ENCODE peak calls at places on chromosomes 6 and 20, in four cellular contexts. L is A549, H is Peyer's patch, I is fibroblast of lung. F is an unnamed sample.

GRCh38 chr20:36924167-36925045 is 27.1 kb downstream of the SAMHD1 start:
- DNase-seq in H (no peak), L (no peak), I (no peak), F (no peak)

GRCh38 chr6:20569000-20569610 is 34.8 kb downstream of the CDKAL1 start:
- DNase-seq in I (no peak), L (no peak), H (no peak), F (no peak)

GRCh38 chr6:37663016-37663810 is 34.5 kb downstream of the MDGA1 start:
- DNase-seq in I (peak), L (no peak), H (no peak), F (peak)

GRCh38 chr6:35519313-35520015 is 6.8 kb upstream of the TULP1 start:
- DNase-seq in I (no peak), H (no peak), L (no peak), F (no peak)

GRCh38 chr6:97422171-97422570 is 139.2 kb upstream of the MMS22L start:
- DNase-seq in I (no peak), H (no peak), L (no peak), F (no peak)

GRCh38 chr6:168596316-168596715 is 155.3 kb downstream of the SMOC2 start:
- DNase-seq in I (no peak), H (no peak), L (no peak), F (no peak)

GRCh38 chr20:49482621-49483017 is at the start of gene KCNB1:
- DNase-seq in H (no peak), L (peak), I (peak), F (no peak)

GRCh38 chr6:121799574-121799973 is 364.1 kb downstream of the GJA1 start:
- DNase-seq in H (no peak), I (no peak), L (no peak), F (no peak)

GRCh38 chr6:27902335-27903314 is 9.6 kb downstream of the OR2B2 start:
- DNase-seq in L (peak), H (peak), I (peak), F (peak)

GRCh38 chr6:20688710-20689500 is 154.6 kb downstream of the CDKAL1 start:
- DNase-seq in L (no peak), I (peak), H (no peak), F (peak)

GRCh38 chr6:42188406-42188805 is 6.3 kb downstream of the GUCA1B start:
- DNase-seq in L (no peak), H (no peak), I (no peak), F (no peak)

GRCh38 chr20:25221592-25222460 is 26.1 kb upstream of the PYGB start:
- DNase-seq in I (no peak), H (no peak), L (no peak), F (no peak)

GRCh38 chr20:38730167-38730988 is 6.1 kb downstream of the SLC32A1 start:
- DNase-seq in L (no peak), I (no peak), H (no peak), F (no peak)

GRCh38 chr6:34182751-34183531 is 37.1 kb upstream of the GRM4 start:
- DNase-seq in L (no peak), I (no peak), H (peak), F (no peak)

GRCh38 chr20:51128198-51128597 is 105.3 kb upstream of the KCNG1 start:
- DNase-seq in I (peak), L (no peak), H (no peak), F (peak)

GRCh38 chr6:14077193-14077853 is 40.2 kb upstream of the CD83 start:
- DNase-seq in I (no peak), H (no peak), L (no peak), F (no peak)

GRCh38 chr6:14079433-14079832 is 38.1 kb upstream of the CD83 start:
- DNase-seq in H (no peak), I (no peak), L (no peak), F (peak)

GRCh38 chr6:14072084-14072483 is 45.5 kb upstream of the CD83 start:
- DNase-seq in H (no peak), I (peak), L (no peak), F (no peak)

GRCh38 chr6:14070457-14070856 is 47.1 kb upstream of the CD83 start:
- DNase-seq in I (peak), L (no peak), H (no peak), F (no peak)

GRCh38 chr6:14074723-14075503 is 42.7 kb upstream of the CD83 start:
- DNase-seq in H (no peak), I (peak), L (no peak), F (no peak)
- H3K4me3 ChIP-seq in H (peak), I (peak), L (peak), F (peak)

DNA sequence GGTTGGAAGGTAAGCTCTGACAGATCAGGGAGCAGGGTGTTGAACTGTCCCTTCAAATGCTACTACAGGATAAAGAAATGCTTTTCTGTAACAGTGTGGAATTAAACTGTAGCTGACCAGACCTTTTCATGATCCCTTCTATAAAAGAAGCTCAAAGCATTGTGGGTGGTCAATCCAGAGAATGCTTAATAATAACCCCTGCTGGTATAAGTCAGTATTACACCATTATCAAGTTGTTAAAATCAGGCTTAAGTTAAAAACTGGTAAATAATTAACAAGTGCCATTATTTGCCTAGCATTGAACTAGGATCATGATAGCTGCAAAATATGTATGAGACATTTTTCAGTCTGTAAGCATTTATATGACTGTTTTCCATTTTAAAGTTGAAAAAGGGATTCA is 468.9 kb downstream of the PKHD1 start:
- DNase-seq in L (no peak), H (no peak), I (no peak), F (no peak)
- TF ChIP-seq CTCF in L (no peak), H (peak), I (peak), F (peak)

DNA sequence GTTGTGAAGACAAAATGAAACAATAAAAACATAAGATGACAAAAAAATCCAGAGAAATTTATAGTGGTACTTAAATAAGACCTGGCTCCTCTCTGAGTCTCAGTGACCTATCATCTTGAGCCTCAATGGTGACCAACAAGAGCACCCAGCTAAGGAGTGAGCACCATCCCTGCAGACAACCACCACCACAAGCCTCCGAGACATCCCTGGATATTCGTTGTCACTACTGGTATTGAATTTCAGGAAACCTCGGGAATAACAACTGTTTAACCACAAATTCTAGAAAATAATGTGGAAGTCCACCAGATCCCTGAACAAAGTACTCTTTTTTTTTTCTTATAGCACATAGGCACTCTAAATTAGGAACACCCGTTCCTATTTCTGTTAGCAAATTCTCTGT is 32.2 kb upstream of the ADGRF5 start:
- DNase-seq in L (no peak), I (no peak), H (no peak), F (no peak)
- H3K4me3 ChIP-seq in L (no peak), I (no peak), H (no peak), F (no peak)

DNA sequence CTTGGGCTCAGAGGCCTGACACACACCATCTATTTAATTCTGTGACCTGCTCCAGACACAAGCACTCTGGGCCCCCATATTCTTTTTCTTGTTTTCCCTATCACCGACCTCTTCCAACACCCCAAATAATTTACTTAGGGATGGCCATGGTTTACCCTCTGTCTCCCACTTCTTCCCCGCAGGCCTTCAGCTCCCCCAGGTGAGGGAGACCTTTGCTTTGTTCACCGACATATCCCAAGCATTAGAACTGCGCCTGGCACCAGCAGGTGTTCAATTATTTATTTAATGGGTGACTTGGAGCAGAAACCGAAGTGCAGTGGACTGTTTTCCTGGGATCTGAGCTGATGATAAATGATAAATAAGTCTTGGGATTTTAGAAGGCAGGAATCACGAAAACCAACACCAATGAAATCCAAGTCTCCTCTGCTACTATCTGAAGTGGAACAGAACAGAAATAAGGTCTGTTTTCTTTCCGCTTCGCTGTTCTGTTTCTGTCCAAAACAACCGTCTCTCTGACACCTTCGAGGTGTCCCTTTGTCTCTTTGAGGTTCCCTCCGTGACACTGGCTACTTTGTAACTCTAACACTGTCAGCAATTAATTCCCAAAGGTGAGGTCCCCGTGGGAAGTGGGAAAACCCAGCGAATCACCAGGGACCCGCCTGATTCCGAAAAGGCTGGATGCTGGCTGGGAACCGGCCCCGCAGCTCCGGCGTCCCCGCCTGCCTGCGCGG is 1.1 kb upstream of the RIN2 start:
- DNase-seq in H (no peak), L (no peak), I (no peak), F (no peak)
- TF ChIP-seq CTCF in H (no peak), L (no peak), I (no peak), F (no peak)

GRCh38 chr6:33076406-33076934 is 680 bp downstream of the HLA-DPB1 start:
- DNase-seq in I (no peak), L (no peak), H (no peak), F (no peak)
- H3K4me3 ChIP-seq in I (no peak), L (no peak), H (peak), F (no peak)

GRCh38 chr6:154196333-154196732 is 157.3 kb downstream of the OPRM1 start:
- DNase-seq in H (no peak), L (no peak), I (no peak), F (no peak)
- TF ChIP-seq CTCF in H (no peak), L (no peak), I (no peak), F (no peak)

DNA sequence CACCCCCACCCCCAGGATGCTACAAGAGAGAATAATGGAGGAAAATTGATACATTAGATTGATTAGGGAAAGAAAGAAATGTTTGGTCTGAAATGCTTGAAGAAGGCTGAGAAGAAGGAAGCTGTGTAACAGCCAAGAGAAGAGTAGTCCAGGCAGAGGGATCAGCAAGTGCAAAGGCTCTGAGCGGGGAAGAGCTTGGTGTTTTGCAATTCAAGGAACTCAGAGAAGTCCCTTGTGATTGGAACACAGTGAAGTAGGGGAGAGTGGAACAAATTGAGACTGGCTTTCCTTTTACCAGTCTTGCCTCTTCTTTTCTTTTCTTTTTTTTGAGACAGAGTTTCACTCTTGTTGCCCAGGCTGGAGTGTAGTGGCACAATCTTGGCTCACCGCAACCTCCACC is 76.6 kb upstream of the CHD6 start:
- DNase-seq in L (no peak), I (no peak), H (no peak), F (no peak)
- H3K4me3 ChIP-seq in L (no peak), I (no peak), H (no peak), F (no peak)

GRCh38 chr6:12148841-12149240 is 136.7 kb downstream of the HIVEP1 start:
- DNase-seq in I (no peak), H (no peak), L (no peak), F (no peak)

GRCh38 chr6:12152023-12152960 is 137.9 kb upstream of the EDN1 start:
- DNase-seq in I (no peak), H (no peak), L (no peak), F (no peak)

GRCh38 chr6:12149944-12150510 is 137.9 kb downstream of the HIVEP1 start:
- DNase-seq in I (no peak), H (no peak), L (no peak), F (no peak)

GRCh38 chr6:12151433-12151820 is 138.7 kb upstream of the EDN1 start:
- DNase-seq in I (no peak), H (no peak), L (no peak), F (no peak)

GRCh38 chr6:12150812-12151432 is 138.8 kb downstream of the HIVEP1 start:
- DNase-seq in L (peak), H (no peak), I (no peak), F (no peak)
- TF ChIP-seq CTCF in L (peak), H (peak), I (no peak), F (peak)

GRCh38 chr6:14092861-14093789 is 24.4 kb upstream of the CD83 start:
- DNase-seq in L (no peak), H (no peak), I (peak), F (peak)
- H3K4me3 ChIP-seq in L (no peak), H (no peak), I (no peak), F (no peak)

DNA sequence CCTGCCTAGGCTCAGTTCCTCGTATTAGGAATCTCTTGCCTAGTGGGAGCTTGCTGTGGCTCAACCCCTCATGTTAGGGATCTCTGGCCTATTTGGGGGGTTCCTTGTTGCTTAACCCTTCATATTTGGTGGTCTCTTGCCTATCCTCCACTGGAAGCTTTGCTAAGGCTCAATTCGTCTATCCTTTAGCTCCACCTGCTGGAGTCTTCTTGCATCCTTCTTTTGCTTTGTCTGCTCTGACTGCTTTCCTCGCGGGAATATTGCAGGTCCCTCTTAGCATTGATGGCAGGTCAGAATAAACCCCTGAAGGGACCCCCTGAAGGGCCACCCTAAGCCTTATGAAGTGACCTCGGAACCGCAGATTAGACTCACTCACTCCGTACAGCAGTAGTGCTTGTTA is 203.0 kb upstream of the TBX18 start:
- DNase-seq in I (peak), L (peak), H (no peak), F (no peak)
- TF ChIP-seq CTCF in I (peak), L (peak), H (no peak), F (peak)